ENCODE peak calls at places on chromosomes 5 and 9, in eight cellular contexts. One of them, this sample, is unnamed.

GRCh38 chr5:157384971-157385709 is 74.9 kb upstream of the NIPAL4 start:
- DNase-seq in GM23338: peak; percentile 26
- DNase-seq in nucleus accumbens: no peak
- DNase-seq in glomerular endothelial cell: peak; percentile 87
- DNase-seq in Right ventricle myocardium superior: peak; percentile 48
- DNase-seq in HT-29: peak; percentile 47
- DNase-seq in M059J: peak; percentile 99
- DNase-seq in stimulated activated CD4-positive, alpha-beta T cell treated with anti-CD3 and anti-CD28 coated beads, Interleukin-12 subunit alpha, Interleukin-12 subunit beta, amount 100 ng/mL, for 4 hours: no peak
- DNase-seq in this sample: no peak

GRCh38 chr9:17833846-17834245 is 255.0 kb downstream of the SH3GL2 start:
- DNase-seq in GM23338: no peak
- DNase-seq in nucleus accumbens: no peak
- DNase-seq in glomerular endothelial cell: no peak
- DNase-seq in Right ventricle myocardium superior: no peak
- DNase-seq in HT-29: no peak
- DNase-seq in M059J: no peak
- DNase-seq in stimulated activated CD4-positive, alpha-beta T cell treated with anti-CD3 and anti-CD28 coated beads, Interleukin-12 subunit alpha, Interleukin-12 subunit beta, amount 100 ng/mL, for 4 hours: no peak
- DNase-seq in this sample: no peak

GRCh38 chr5:84634256-84634655 is 249.6 kb upstream of the EDIL3 start:
- DNase-seq in GM23338: no peak
- DNase-seq in nucleus accumbens: no peak
- DNase-seq in glomerular endothelial cell: no peak
- DNase-seq in Right ventricle myocardium superior: peak; percentile 17
- DNase-seq in HT-29: no peak
- DNase-seq in M059J: peak; percentile 5
- DNase-seq in stimulated activated CD4-positive, alpha-beta T cell treated with anti-CD3 and anti-CD28 coated beads, Interleukin-12 subunit alpha, Interleukin-12 subunit beta, amount 100 ng/mL, for 4 hours: no peak
- DNase-seq in this sample: no peak

GRCh38 chr5:142248853-142249462 is 75.9 kb downstream of the SPRY4 start:
- DNase-seq in GM23338: peak; percentile 16
- DNase-seq in nucleus accumbens: no peak
- DNase-seq in glomerular endothelial cell: no peak
- DNase-seq in Right ventricle myocardium superior: peak; percentile 79
- DNase-seq in HT-29: peak; percentile 23
- DNase-seq in M059J: no peak
- DNase-seq in stimulated activated CD4-positive, alpha-beta T cell treated with anti-CD3 and anti-CD28 coated beads, Interleukin-12 subunit alpha, Interleukin-12 subunit beta, amount 100 ng/mL, for 4 hours: no peak
- DNase-seq in this sample: no peak

GRCh38 chr9:78606011-78606410 is 309.1 kb downstream of the PSAT1 start:
- DNase-seq in GM23338: no peak
- DNase-seq in nucleus accumbens: no peak
- DNase-seq in glomerular endothelial cell: no peak
- DNase-seq in Right ventricle myocardium superior: no peak
- DNase-seq in HT-29: no peak
- DNase-seq in M059J: peak; percentile 57
- DNase-seq in stimulated activated CD4-positive, alpha-beta T cell treated with anti-CD3 and anti-CD28 coated beads, Interleukin-12 subunit alpha, Interleukin-12 subunit beta, amount 100 ng/mL, for 4 hours: no peak
- DNase-seq in this sample: no peak

GRCh38 chr5:141747152-141747640 is 65.2 kb upstream of the ARAP3 start:
- DNase-seq in GM23338: peak; percentile 95
- DNase-seq in nucleus accumbens: peak; percentile 41
- DNase-seq in glomerular endothelial cell: no peak
- DNase-seq in Right ventricle myocardium superior: peak; percentile 90
- DNase-seq in HT-29: peak; percentile 49
- DNase-seq in M059J: peak; percentile 58
- DNase-seq in stimulated activated CD4-positive, alpha-beta T cell treated with anti-CD3 and anti-CD28 coated beads, Interleukin-12 subunit alpha, Interleukin-12 subunit beta, amount 100 ng/mL, for 4 hours: no peak
- DNase-seq in this sample: peak; percentile 62

GRCh38 chr5:96084874-96085545 is 123.4 kb upstream of the ELL2 start:
- DNase-seq in GM23338: no peak
- DNase-seq in nucleus accumbens: no peak
- DNase-seq in glomerular endothelial cell: no peak
- DNase-seq in Right ventricle myocardium superior: no peak
- DNase-seq in HT-29: no peak
- DNase-seq in M059J: peak; percentile 58
- DNase-seq in stimulated activated CD4-positive, alpha-beta T cell treated with anti-CD3 and anti-CD28 coated beads, Interleukin-12 subunit alpha, Interleukin-12 subunit beta, amount 100 ng/mL, for 4 hours: no peak
- DNase-seq in this sample: no peak

GRCh38 chr5:81080809-81081460 is 120.8 kb downstream of the RASGRF2 start:
- DNase-seq in GM23338: no peak
- DNase-seq in nucleus accumbens: no peak
- DNase-seq in glomerular endothelial cell: no peak
- DNase-seq in Right ventricle myocardium superior: no peak
- DNase-seq in HT-29: no peak
- DNase-seq in M059J: no peak
- DNase-seq in stimulated activated CD4-positive, alpha-beta T cell treated with anti-CD3 and anti-CD28 coated beads, Interleukin-12 subunit alpha, Interleukin-12 subunit beta, amount 100 ng/mL, for 4 hours: no peak
- DNase-seq in this sample: no peak

GRCh38 chr5:18745591-18745987 is 1111.3 kb downstream of the TAF11L14 start:
- DNase-seq in GM23338: no peak
- DNase-seq in nucleus accumbens: no peak
- DNase-seq in glomerular endothelial cell: no peak
- DNase-seq in Right ventricle myocardium superior: no peak
- DNase-seq in HT-29: no peak
- DNase-seq in M059J: peak; percentile 63
- DNase-seq in stimulated activated CD4-positive, alpha-beta T cell treated with anti-CD3 and anti-CD28 coated beads, Interleukin-12 subunit alpha, Interleukin-12 subunit beta, amount 100 ng/mL, for 4 hours: no peak
- DNase-seq in this sample: peak; percentile 82

GRCh38 chr9:129584136-129584535 is 36.8 kb downstream of the C9orf50 start:
- DNase-seq in GM23338: peak; percentile 92
- DNase-seq in nucleus accumbens: no peak
- DNase-seq in glomerular endothelial cell: peak; percentile 20
- DNase-seq in Right ventricle myocardium superior: peak; percentile 63
- DNase-seq in HT-29: peak; percentile 87
- DNase-seq in M059J: peak; percentile 81
- DNase-seq in stimulated activated CD4-positive, alpha-beta T cell treated with anti-CD3 and anti-CD28 coated beads, Interleukin-12 subunit alpha, Interleukin-12 subunit beta, amount 100 ng/mL, for 4 hours: no peak
- DNase-seq in this sample: peak; percentile 5

GRCh38 chr9:133959966-133960567 is 32.1 kb downstream of the VAV2 start:
- DNase-seq in GM23338: no peak
- DNase-seq in nucleus accumbens: no peak
- DNase-seq in glomerular endothelial cell: no peak
- DNase-seq in Right ventricle myocardium superior: no peak
- DNase-seq in HT-29: no peak
- DNase-seq in M059J: no peak
- DNase-seq in stimulated activated CD4-positive, alpha-beta T cell treated with anti-CD3 and anti-CD28 coated beads, Interleukin-12 subunit alpha, Interleukin-12 subunit beta, amount 100 ng/mL, for 4 hours: no peak
- DNase-seq in this sample: no peak

GRCh38 chr9:37029776-37030590 is 4.1 kb downstream of the PAX5 start:
- DNase-seq in GM23338: peak; percentile 68
- DNase-seq in nucleus accumbens: no peak
- DNase-seq in glomerular endothelial cell: no peak
- DNase-seq in Right ventricle myocardium superior: no peak
- DNase-seq in HT-29: no peak
- DNase-seq in M059J: no peak
- DNase-seq in stimulated activated CD4-positive, alpha-beta T cell treated with anti-CD3 and anti-CD28 coated beads, Interleukin-12 subunit alpha, Interleukin-12 subunit beta, amount 100 ng/mL, for 4 hours: no peak
- DNase-seq in this sample: no peak

GRCh38 chr5:138975098-138975847 is 100.1 kb upstream of the LRRTM2 start:
- DNase-seq in GM23338: no peak
- DNase-seq in nucleus accumbens: no peak
- DNase-seq in glomerular endothelial cell: peak; percentile 47
- DNase-seq in Right ventricle myocardium superior: peak; percentile 55
- DNase-seq in HT-29: peak; percentile 14
- DNase-seq in M059J: peak; percentile 86
- DNase-seq in stimulated activated CD4-positive, alpha-beta T cell treated with anti-CD3 and anti-CD28 coated beads, Interleukin-12 subunit alpha, Interleukin-12 subunit beta, amount 100 ng/mL, for 4 hours: no peak
- DNase-seq in this sample: no peak

GRCh38 chr9:134135343-134136116 is at the start of gene WDR5:
- DNase-seq in GM23338: peak; percentile 96
- DNase-seq in nucleus accumbens: peak; percentile 24
- DNase-seq in glomerular endothelial cell: peak; percentile 22
- DNase-seq in Right ventricle myocardium superior: peak; percentile 96
- DNase-seq in HT-29: peak; percentile 89
- DNase-seq in M059J: peak; percentile 86
- DNase-seq in stimulated activated CD4-positive, alpha-beta T cell treated with anti-CD3 and anti-CD28 coated beads, Interleukin-12 subunit alpha, Interleukin-12 subunit beta, amount 100 ng/mL, for 4 hours: peak; percentile 92
- DNase-seq in this sample: peak; percentile 77

GRCh38 chr5:33370135-33370472 is 70.7 kb upstream of the TARS1 start:
- DNase-seq in GM23338: no peak
- DNase-seq in nucleus accumbens: no peak
- DNase-seq in glomerular endothelial cell: no peak
- DNase-seq in Right ventricle myocardium superior: no peak
- DNase-seq in HT-29: no peak
- DNase-seq in M059J: peak; percentile 96
- DNase-seq in stimulated activated CD4-positive, alpha-beta T cell treated with anti-CD3 and anti-CD28 coated beads, Interleukin-12 subunit alpha, Interleukin-12 subunit beta, amount 100 ng/mL, for 4 hours: no peak
- DNase-seq in this sample: no peak

GRCh38 chr5:74810915-74811314 is 43.9 kb downstream of the NSA2 start:
- DNase-seq in GM23338: no peak
- DNase-seq in nucleus accumbens: no peak
- DNase-seq in glomerular endothelial cell: no peak
- DNase-seq in Right ventricle myocardium superior: no peak
- DNase-seq in HT-29: no peak
- DNase-seq in M059J: peak; percentile 92
- DNase-seq in stimulated activated CD4-positive, alpha-beta T cell treated with anti-CD3 and anti-CD28 coated beads, Interleukin-12 subunit alpha, Interleukin-12 subunit beta, amount 100 ng/mL, for 4 hours: no peak
- DNase-seq in this sample: no peak

GRCh38 chr5:144281784-144282183 is 111.1 kb downstream of the KCTD16 start:
- DNase-seq in GM23338: no peak
- DNase-seq in nucleus accumbens: no peak
- DNase-seq in glomerular endothelial cell: no peak
- DNase-seq in Right ventricle myocardium superior: no peak
- DNase-seq in HT-29: no peak
- DNase-seq in M059J: no peak
- DNase-seq in stimulated activated CD4-positive, alpha-beta T cell treated with anti-CD3 and anti-CD28 coated beads, Interleukin-12 subunit alpha, Interleukin-12 subunit beta, amount 100 ng/mL, for 4 hours: no peak
- DNase-seq in this sample: no peak

GRCh38 chr9:74770508-74771261 is 117.0 kb downstream of the TRPM6 start:
- DNase-seq in GM23338: peak; percentile 89
- DNase-seq in nucleus accumbens: no peak
- DNase-seq in glomerular endothelial cell: no peak
- DNase-seq in Right ventricle myocardium superior: peak; percentile 45
- DNase-seq in HT-29: peak; percentile 11
- DNase-seq in M059J: no peak
- DNase-seq in stimulated activated CD4-positive, alpha-beta T cell treated with anti-CD3 and anti-CD28 coated beads, Interleukin-12 subunit alpha, Interleukin-12 subunit beta, amount 100 ng/mL, for 4 hours: peak; percentile 38
- DNase-seq in this sample: no peak

GRCh38 chr9:272251-273213 is 57.9 kb downstream of the DOCK8 start:
- DNase-seq in GM23338: no peak
- DNase-seq in nucleus accumbens: no peak
- DNase-seq in glomerular endothelial cell: no peak
- DNase-seq in Right ventricle myocardium superior: no peak
- DNase-seq in HT-29: no peak
- DNase-seq in M059J: no peak
- DNase-seq in stimulated activated CD4-positive, alpha-beta T cell treated with anti-CD3 and anti-CD28 coated beads, Interleukin-12 subunit alpha, Interleukin-12 subunit beta, amount 100 ng/mL, for 4 hours: peak; percentile 46
- DNase-seq in this sample: no peak

GRCh38 chr9:113389451-113389850 is 11.6 kb downstream of the ALAD start:
- DNase-seq in GM23338: no peak
- DNase-seq in nucleus accumbens: no peak
- DNase-seq in glomerular endothelial cell: no peak
- DNase-seq in Right ventricle myocardium superior: no peak
- DNase-seq in HT-29: no peak
- DNase-seq in M059J: no peak
- DNase-seq in stimulated activated CD4-positive, alpha-beta T cell treated with anti-CD3 and anti-CD28 coated beads, Interleukin-12 subunit alpha, Interleukin-12 subunit beta, amount 100 ng/mL, for 4 hours: no peak
- DNase-seq in this sample: no peak

GRCh38 chr5:170404398-170404797 is 15.2 kb upstream of the KCNMB1 start:
- DNase-seq in GM23338: no peak
- DNase-seq in nucleus accumbens: no peak
- DNase-seq in glomerular endothelial cell: no peak
- DNase-seq in Right ventricle myocardium superior: no peak
- DNase-seq in HT-29: no peak
- DNase-seq in M059J: no peak
- DNase-seq in stimulated activated CD4-positive, alpha-beta T cell treated with anti-CD3 and anti-CD28 coated beads, Interleukin-12 subunit alpha, Interleukin-12 subunit beta, amount 100 ng/mL, for 4 hours: no peak
- DNase-seq in this sample: no peak

GRCh38 chr5:122705876-122706275 is 69.0 kb upstream of the SNX2 start:
- DNase-seq in GM23338: no peak
- DNase-seq in nucleus accumbens: no peak
- DNase-seq in glomerular endothelial cell: no peak
- DNase-seq in Right ventricle myocardium superior: no peak
- DNase-seq in HT-29: no peak
- DNase-seq in M059J: no peak
- DNase-seq in stimulated activated CD4-positive, alpha-beta T cell treated with anti-CD3 and anti-CD28 coated beads, Interleukin-12 subunit alpha, Interleukin-12 subunit beta, amount 100 ng/mL, for 4 hours: no peak
- DNase-seq in this sample: no peak

GRCh38 chr9:126127591-126127990 is 199.0 kb upstream of the MVB12B start:
- DNase-seq in GM23338: no peak
- DNase-seq in nucleus accumbens: no peak
- DNase-seq in glomerular endothelial cell: no peak
- DNase-seq in Right ventricle myocardium superior: no peak
- DNase-seq in HT-29: no peak
- DNase-seq in M059J: no peak
- DNase-seq in stimulated activated CD4-positive, alpha-beta T cell treated with anti-CD3 and anti-CD28 coated beads, Interleukin-12 subunit alpha, Interleukin-12 subunit beta, amount 100 ng/mL, for 4 hours: no peak
- DNase-seq in this sample: no peak

GRCh38 chr9:134637241-134637640 is 4.4 kb upstream of the COL5A1 start:
- DNase-seq in GM23338: no peak
- DNase-seq in nucleus accumbens: no peak
- DNase-seq in glomerular endothelial cell: no peak
- DNase-seq in Right ventricle myocardium superior: peak; percentile 19
- DNase-seq in HT-29: no peak
- DNase-seq in M059J: peak; percentile 88
- DNase-seq in stimulated activated CD4-positive, alpha-beta T cell treated with anti-CD3 and anti-CD28 coated beads, Interleukin-12 subunit alpha, Interleukin-12 subunit beta, amount 100 ng/mL, for 4 hours: no peak
- DNase-seq in this sample: no peak

GRCh38 chr9:126222835-126223431 is 103.7 kb upstream of the MVB12B start:
- DNase-seq in GM23338: peak; percentile 31
- DNase-seq in nucleus accumbens: no peak
- DNase-seq in glomerular endothelial cell: no peak
- DNase-seq in Right ventricle myocardium superior: no peak
- DNase-seq in HT-29: no peak
- DNase-seq in M059J: no peak
- DNase-seq in stimulated activated CD4-positive, alpha-beta T cell treated with anti-CD3 and anti-CD28 coated beads, Interleukin-12 subunit alpha, Interleukin-12 subunit beta, amount 100 ng/mL, for 4 hours: no peak
- DNase-seq in this sample: no peak

GRCh38 chr9:69674112-69674511 is 1.9 kb upstream of the APBA1 start:
- DNase-seq in GM23338: peak; percentile 81
- DNase-seq in nucleus accumbens: no peak
- DNase-seq in glomerular endothelial cell: no peak
- DNase-seq in Right ventricle myocardium superior: no peak
- DNase-seq in HT-29: peak; percentile 33
- DNase-seq in M059J: no peak
- DNase-seq in stimulated activated CD4-positive, alpha-beta T cell treated with anti-CD3 and anti-CD28 coated beads, Interleukin-12 subunit alpha, Interleukin-12 subunit beta, amount 100 ng/mL, for 4 hours: no peak
- DNase-seq in this sample: no peak

GRCh38 chr5:14036514-14036913 is 92.0 kb upstream of the DNAH5 start:
- DNase-seq in GM23338: peak; percentile 47
- DNase-seq in nucleus accumbens: no peak
- DNase-seq in glomerular endothelial cell: no peak
- DNase-seq in Right ventricle myocardium superior: no peak
- DNase-seq in HT-29: peak; percentile 20
- DNase-seq in M059J: peak; percentile 87
- DNase-seq in stimulated activated CD4-positive, alpha-beta T cell treated with anti-CD3 and anti-CD28 coated beads, Interleukin-12 subunit alpha, Interleukin-12 subunit beta, amount 100 ng/mL, for 4 hours: no peak
- DNase-seq in this sample: no peak

GRCh38 chr9:110443146-110443877 is 105.6 kb upstream of the TXNDC8 start:
- DNase-seq in GM23338: no peak
- DNase-seq in nucleus accumbens: no peak
- DNase-seq in glomerular endothelial cell: no peak
- DNase-seq in Right ventricle myocardium superior: no peak
- DNase-seq in HT-29: no peak
- DNase-seq in M059J: peak; percentile 65
- DNase-seq in stimulated activated CD4-positive, alpha-beta T cell treated with anti-CD3 and anti-CD28 coated beads, Interleukin-12 subunit alpha, Interleukin-12 subunit beta, amount 100 ng/mL, for 4 hours: no peak
- DNase-seq in this sample: peak; percentile 79

GRCh38 chr5:163190762-163191161 is 246.6 kb upstream of the CCNG1 start:
- DNase-seq in GM23338: no peak
- DNase-seq in nucleus accumbens: no peak
- DNase-seq in glomerular endothelial cell: no peak
- DNase-seq in Right ventricle myocardium superior: no peak
- DNase-seq in HT-29: no peak
- DNase-seq in M059J: no peak
- DNase-seq in stimulated activated CD4-positive, alpha-beta T cell treated with anti-CD3 and anti-CD28 coated beads, Interleukin-12 subunit alpha, Interleukin-12 subunit beta, amount 100 ng/mL, for 4 hours: no peak
- DNase-seq in this sample: no peak

GRCh38 chr9:138043411-138044345 is 166.1 kb downstream of the CACNA1B start:
- DNase-seq in GM23338: no peak
- DNase-seq in nucleus accumbens: no peak
- DNase-seq in glomerular endothelial cell: no peak
- DNase-seq in Right ventricle myocardium superior: no peak
- DNase-seq in HT-29: no peak
- DNase-seq in M059J: no peak
- DNase-seq in stimulated activated CD4-positive, alpha-beta T cell treated with anti-CD3 and anti-CD28 coated beads, Interleukin-12 subunit alpha, Interleukin-12 subunit beta, amount 100 ng/mL, for 4 hours: no peak
- DNase-seq in this sample: no peak

This sample was measured in NCI-H748 treated with DMSO at 0.1 percent for 48 hours.